ENCODE peak calls at places on chromosome 11, in six cellular contexts. One of them, this sample, is unnamed.

GRCh38 chr11:111454561-111455192 is 57.5 kb downstream of the BTG4 start:
- DNase-seq in mammary epithelial cell: peak; percentile 82
- DNase-seq in endothelial cell: peak; percentile 77
- DNase-seq in AG04449: peak; percentile 5
- DNase-seq in pancreas: no peak
- DNase-seq in CD8-positive, alpha-beta T cell: peak; percentile 53
- DNase-seq in this sample: peak; percentile 22

GRCh38 chr11:60831501-60832079 is 10.3 kb upstream of the CCDC86 start:
- DNase-seq in mammary epithelial cell: peak; percentile 74
- DNase-seq in endothelial cell: no peak
- DNase-seq in AG04449: no peak
- DNase-seq in pancreas: no peak
- DNase-seq in CD8-positive, alpha-beta T cell: no peak
- DNase-seq in this sample: no peak

GRCh38 chr11:108914211-108914610 is 249.3 kb downstream of the DDX10 start:
- DNase-seq in mammary epithelial cell: no peak
- DNase-seq in endothelial cell: no peak
- DNase-seq in AG04449: no peak
- DNase-seq in pancreas: no peak
- DNase-seq in CD8-positive, alpha-beta T cell: no peak
- DNase-seq in this sample: no peak

GRCh38 chr11:72637198-72637597 is 37.0 kb downstream of the PDE2A start:
- DNase-seq in mammary epithelial cell: no peak
- DNase-seq in endothelial cell: no peak
- DNase-seq in AG04449: no peak
- DNase-seq in pancreas: no peak
- DNase-seq in CD8-positive, alpha-beta T cell: peak; percentile 4
- DNase-seq in this sample: no peak

GRCh38 chr11:122895591-122895990 is 13.0 kb downstream of the JHY start:
- DNase-seq in mammary epithelial cell: no peak
- DNase-seq in endothelial cell: no peak
- DNase-seq in AG04449: no peak
- DNase-seq in pancreas: no peak
- DNase-seq in CD8-positive, alpha-beta T cell: no peak
- DNase-seq in this sample: no peak

GRCh38 chr11:77633856-77634425 is 3.7 kb downstream of the CLNS1A start:
- DNase-seq in mammary epithelial cell: no peak
- DNase-seq in endothelial cell: no peak
- DNase-seq in AG04449: no peak
- DNase-seq in pancreas: no peak
- DNase-seq in CD8-positive, alpha-beta T cell: no peak
- DNase-seq in this sample: no peak

GRCh38 chr11:15770798-15771414 is 585.4 kb downstream of the SOX6 start:
- DNase-seq in mammary epithelial cell: peak; percentile 28
- DNase-seq in endothelial cell: peak; percentile 60
- DNase-seq in AG04449: no peak
- DNase-seq in pancreas: peak; percentile 52
- DNase-seq in CD8-positive, alpha-beta T cell: no peak
- DNase-seq in this sample: no peak

GRCh38 chr11:1778141-1778911 is 14.6 kb upstream of the CTSD start:
- DNase-seq in mammary epithelial cell: peak; percentile 15
- DNase-seq in endothelial cell: no peak
- DNase-seq in AG04449: no peak
- DNase-seq in pancreas: no peak
- DNase-seq in CD8-positive, alpha-beta T cell: no peak
- DNase-seq in this sample: no peak

GRCh38 chr11:47101452-47101851 is 75.2 kb downstream of the ARFGAP2 start:
- DNase-seq in mammary epithelial cell: no peak
- DNase-seq in endothelial cell: no peak
- DNase-seq in AG04449: no peak
- DNase-seq in pancreas: no peak
- DNase-seq in CD8-positive, alpha-beta T cell: no peak
- DNase-seq in this sample: no peak

GRCh38 chr11:29318134-29318845 is 698.5 kb downstream of the KCNA4 start:
- DNase-seq in mammary epithelial cell: peak; percentile 30
- DNase-seq in endothelial cell: no peak
- DNase-seq in AG04449: no peak
- DNase-seq in pancreas: no peak
- DNase-seq in CD8-positive, alpha-beta T cell: no peak
- DNase-seq in this sample: no peak

GRCh38 chr11:123063396-123064267 is 1.7 kb upstream of the HSPA8 start:
- DNase-seq in mammary epithelial cell: peak; percentile 60
- DNase-seq in endothelial cell: peak; percentile 20
- DNase-seq in AG04449: no peak
- DNase-seq in pancreas: peak; percentile 49
- DNase-seq in CD8-positive, alpha-beta T cell: peak; percentile 49
- DNase-seq in this sample: no peak

GRCh38 chr11:86577663-86578636 is 94.5 kb downstream of the ME3 start:
- DNase-seq in mammary epithelial cell: peak; percentile 70
- DNase-seq in endothelial cell: no peak
- DNase-seq in AG04449: no peak
- DNase-seq in pancreas: peak; percentile 31
- DNase-seq in CD8-positive, alpha-beta T cell: no peak
- DNase-seq in this sample: peak; percentile 64

GRCh38 chr11:90120191-90120590 is 14.3 kb upstream of the NAALAD2 start:
- DNase-seq in mammary epithelial cell: no peak
- DNase-seq in endothelial cell: no peak
- DNase-seq in AG04449: no peak
- DNase-seq in pancreas: no peak
- DNase-seq in CD8-positive, alpha-beta T cell: no peak
- DNase-seq in this sample: no peak

GRCh38 chr11:69354545-69354897 is 60.6 kb downstream of the MYEOV start:
- DNase-seq in mammary epithelial cell: no peak
- DNase-seq in endothelial cell: no peak
- DNase-seq in AG04449: no peak
- DNase-seq in pancreas: no peak
- DNase-seq in CD8-positive, alpha-beta T cell: no peak
- DNase-seq in this sample: no peak

GRCh38 chr11:88404932-88405710 is 67.6 kb upstream of the CTSC start:
- DNase-seq in mammary epithelial cell: peak; percentile 93
- DNase-seq in endothelial cell: no peak
- DNase-seq in AG04449: no peak
- DNase-seq in pancreas: no peak
- DNase-seq in CD8-positive, alpha-beta T cell: no peak
- DNase-seq in this sample: no peak

GRCh38 chr11:6695377-6695776 is 12.2 kb upstream of the MRPL17 start:
- DNase-seq in mammary epithelial cell: no peak
- DNase-seq in endothelial cell: no peak
- DNase-seq in AG04449: no peak
- DNase-seq in pancreas: no peak
- DNase-seq in CD8-positive, alpha-beta T cell: no peak
- DNase-seq in this sample: no peak

GRCh38 chr11:1077033-1077416 is 2.4 kb downstream of the MUC2 start:
- DNase-seq in mammary epithelial cell: no peak
- DNase-seq in endothelial cell: no peak
- DNase-seq in AG04449: no peak
- DNase-seq in pancreas: no peak
- DNase-seq in CD8-positive, alpha-beta T cell: no peak
- DNase-seq in this sample: no peak

GRCh38 chr11:109247071-109247470 is 174.9 kb upstream of the C11orf87 start:
- DNase-seq in mammary epithelial cell: peak; percentile 75
- DNase-seq in endothelial cell: no peak
- DNase-seq in AG04449: no peak
- DNase-seq in pancreas: no peak
- DNase-seq in CD8-positive, alpha-beta T cell: no peak
- DNase-seq in this sample: no peak

GRCh38 chr11:95325777-95326258 is 94.8 kb upstream of the SESN3 start:
- DNase-seq in mammary epithelial cell: no peak
- DNase-seq in endothelial cell: no peak
- DNase-seq in AG04449: no peak
- DNase-seq in pancreas: no peak
- DNase-seq in CD8-positive, alpha-beta T cell: no peak
- DNase-seq in this sample: no peak

GRCh38 chr11:3176487-3176886 is 11.4 kb upstream of the OSBPL5 start:
- DNase-seq in mammary epithelial cell: no peak
- DNase-seq in endothelial cell: no peak
- DNase-seq in AG04449: no peak
- DNase-seq in pancreas: no peak
- DNase-seq in CD8-positive, alpha-beta T cell: no peak
- DNase-seq in this sample: no peak

DNA sequence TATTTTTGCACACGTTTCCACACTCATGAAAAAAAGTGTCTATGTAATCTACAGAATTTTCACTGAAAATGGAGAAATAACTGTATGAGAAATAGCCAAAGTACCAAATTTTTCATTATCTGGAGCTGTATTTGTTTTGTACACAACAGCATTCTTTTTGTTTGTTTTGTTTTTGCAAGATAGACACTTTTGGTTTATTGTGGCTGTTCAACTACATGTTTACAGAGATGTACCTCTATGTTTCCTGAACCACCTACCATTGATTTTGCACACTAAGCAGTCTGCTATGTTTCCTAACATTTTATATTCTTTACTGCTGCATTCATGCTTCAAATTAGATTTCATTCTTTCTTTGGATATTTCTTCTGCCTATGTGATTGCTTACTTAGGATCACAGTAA is 116.3 kb downstream of the ELP4 start:
- DNase-seq in mammary epithelial cell: no peak
- DNase-seq in endothelial cell: no peak
- DNase-seq in AG04449: no peak
- DNase-seq in pancreas: no peak
- DNase-seq in CD8-positive, alpha-beta T cell: no peak
- DNase-seq in this sample: no peak
- TF ChIP-seq CTCF in mammary epithelial cell: no peak
- TF ChIP-seq CTCF in endothelial cell: no peak
- TF ChIP-seq CTCF in AG04449: no peak
- TF ChIP-seq CTCF in pancreas: no peak
- TF ChIP-seq CTCF in CD8-positive, alpha-beta T cell: no peak
- TF ChIP-seq CTCF in this sample: no peak

DNA sequence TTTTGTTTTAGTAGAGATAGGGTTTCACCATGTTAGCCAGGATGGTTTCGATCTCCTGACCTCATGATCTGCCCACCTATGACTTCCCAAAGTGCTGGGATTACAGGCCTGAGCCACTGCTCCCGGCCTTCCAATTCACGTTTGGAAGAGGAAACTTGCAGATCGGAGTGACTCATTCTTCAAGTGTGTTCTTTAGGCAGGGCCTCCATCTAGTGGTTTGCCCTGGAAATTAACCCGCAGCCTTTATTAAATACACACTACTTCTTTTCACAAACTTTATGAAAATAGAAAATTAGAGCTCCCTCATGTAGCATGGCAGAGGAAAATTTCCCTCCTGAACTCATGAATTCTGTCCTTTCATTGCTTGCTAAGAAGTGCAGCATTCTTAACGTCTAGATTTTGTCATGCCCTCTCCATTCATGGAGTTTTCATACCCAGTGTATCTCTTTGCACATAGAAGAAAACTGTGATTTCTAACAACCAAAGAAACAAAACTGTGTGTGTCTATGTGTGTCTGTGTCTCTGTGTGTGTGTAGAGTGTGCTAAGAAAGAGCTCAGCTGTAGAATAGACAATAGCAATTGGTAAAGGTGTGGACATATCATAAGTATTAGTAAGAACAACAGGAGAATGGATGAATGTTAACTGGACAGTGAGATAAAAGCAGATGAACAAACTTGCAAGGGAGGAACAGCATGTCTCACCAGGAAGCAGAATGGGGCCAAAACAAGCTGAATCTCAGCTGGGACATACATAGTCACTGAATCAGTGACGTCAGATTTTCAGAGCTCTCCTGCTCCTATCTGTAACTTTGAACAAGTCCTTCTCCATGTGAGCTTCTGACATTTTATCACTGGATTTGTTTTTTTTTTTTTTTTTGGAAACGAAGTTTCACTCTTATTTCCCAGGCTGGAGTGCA is 118.4 kb downstream of the BBOX1 start:
- DNase-seq in mammary epithelial cell: peak; percentile 64
- DNase-seq in endothelial cell: peak; percentile 52
- DNase-seq in AG04449: peak; percentile 46
- DNase-seq in pancreas: peak; percentile 69
- DNase-seq in CD8-positive, alpha-beta T cell: no peak
- DNase-seq in this sample: peak; percentile 58
- TF ChIP-seq CTCF in mammary epithelial cell: peak; percentile 78
- TF ChIP-seq CTCF in endothelial cell: peak; percentile 73
- TF ChIP-seq CTCF in AG04449: peak; percentile 64
- TF ChIP-seq CTCF in pancreas: peak; percentile 42
- TF ChIP-seq CTCF in CD8-positive, alpha-beta T cell: no peak
- TF ChIP-seq CTCF in this sample: peak; percentile 76

DNA sequence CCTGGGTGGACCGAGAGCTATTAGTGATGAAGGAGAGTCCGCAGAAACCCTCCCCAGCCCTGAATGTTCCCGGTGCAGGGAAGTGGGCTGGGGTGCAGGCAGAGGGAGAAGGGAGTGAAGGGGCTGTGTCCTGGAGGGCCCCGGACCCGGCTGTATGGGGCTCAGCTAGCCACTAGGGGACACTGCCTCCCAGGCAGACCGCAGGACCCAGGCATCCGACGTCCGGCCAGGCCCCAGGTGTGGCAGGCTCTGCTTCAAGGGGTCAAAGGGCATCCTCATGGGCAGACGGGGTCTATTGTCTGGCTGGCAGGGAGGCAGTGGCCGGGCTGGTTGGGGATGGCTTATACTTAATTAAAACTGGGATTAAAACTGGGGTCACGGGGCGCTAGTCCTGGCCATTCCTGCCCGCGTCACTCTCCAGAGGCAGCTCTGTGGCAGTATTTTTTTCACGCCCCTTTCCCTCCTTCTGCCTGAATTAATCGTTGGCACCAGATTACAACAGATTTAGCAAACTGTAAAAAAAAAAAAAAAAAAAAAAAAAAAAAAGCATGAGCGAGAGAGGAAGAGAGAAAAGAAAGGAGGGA is 5.0 kb downstream of the FLRT1 start:
- DNase-seq in mammary epithelial cell: no peak
- DNase-seq in endothelial cell: no peak
- DNase-seq in AG04449: no peak
- DNase-seq in pancreas: no peak
- DNase-seq in CD8-positive, alpha-beta T cell: no peak
- DNase-seq in this sample: no peak
- TF ChIP-seq CTCF in mammary epithelial cell: no peak
- TF ChIP-seq CTCF in endothelial cell: no peak
- TF ChIP-seq CTCF in AG04449: peak; percentile 51
- TF ChIP-seq CTCF in pancreas: no peak
- TF ChIP-seq CTCF in CD8-positive, alpha-beta T cell: no peak
- TF ChIP-seq CTCF in this sample: peak; percentile 22

DNA sequence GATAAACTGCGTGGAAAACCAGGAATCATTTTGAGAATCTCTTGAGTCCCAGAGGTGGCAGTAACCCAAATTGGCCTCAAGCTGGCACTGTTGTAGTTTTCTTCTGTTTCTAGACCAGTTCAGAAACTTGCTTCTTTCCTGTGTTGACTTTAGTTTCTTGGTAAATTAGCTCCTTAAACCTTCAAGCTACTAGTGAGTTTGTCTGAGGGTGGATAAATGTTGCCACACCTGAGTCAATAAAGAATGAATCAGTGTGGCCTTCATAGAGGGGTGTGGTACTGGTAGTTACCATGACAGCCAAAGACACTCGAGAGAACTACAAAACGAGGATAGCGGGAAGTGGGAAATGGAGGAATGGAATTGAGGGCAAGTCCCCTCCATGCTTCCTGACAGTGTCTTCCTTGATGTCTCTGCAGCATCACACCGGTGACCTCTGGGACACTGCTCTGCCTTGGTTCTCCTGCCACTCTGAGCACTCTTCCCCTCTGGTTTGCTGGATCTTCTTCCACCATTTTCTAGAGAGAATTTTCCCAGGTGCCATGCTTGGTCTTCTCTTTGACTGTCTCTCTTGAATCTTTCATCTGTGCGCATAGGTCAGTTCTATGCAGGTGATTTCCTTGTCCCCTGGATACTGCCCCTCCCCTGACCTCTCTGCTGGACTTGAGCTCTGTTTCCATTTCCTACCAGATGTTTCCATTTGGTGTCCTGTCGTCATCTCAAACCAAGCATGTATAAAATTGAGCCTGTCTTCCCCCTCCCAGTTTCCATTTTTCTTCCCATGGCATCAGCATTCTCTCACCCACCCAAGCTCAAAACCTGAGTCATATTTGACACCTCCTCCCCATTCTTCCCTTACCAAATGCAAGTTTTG is 7.2 kb downstream of the POLD4 start:
- DNase-seq in mammary epithelial cell: peak; percentile 92
- DNase-seq in endothelial cell: no peak
- DNase-seq in AG04449: no peak
- DNase-seq in pancreas: peak; percentile 70
- DNase-seq in CD8-positive, alpha-beta T cell: no peak
- DNase-seq in this sample: peak; percentile 80
- TF ChIP-seq CTCF in mammary epithelial cell: peak; percentile 97
- TF ChIP-seq CTCF in endothelial cell: peak; percentile 46
- TF ChIP-seq CTCF in AG04449: peak; percentile 70
- TF ChIP-seq CTCF in pancreas: peak; percentile 28
- TF ChIP-seq CTCF in CD8-positive, alpha-beta T cell: peak; percentile 70
- TF ChIP-seq CTCF in this sample: peak; percentile 82

This sample was measured in AG09319.